ENCODE peak calls at places on chromosomes 13 and 19, in six cellular contexts. Y is mesendoderm, B is neuronal stem cell, W is IMR-90, H is H9, P is H1. S is an unnamed sample.

GRCh38 chr19:9885077-9885552 is 50.0 kb downstream of the PIN1 start:
- DNase-seq in P (no peak), B (no peak), W (peak; percentile 23), Y (peak; percentile 40), H (no peak), S (peak; percentile 10)

GRCh38 chr19:9936151-9937000 is at the start of gene OLFM2:
- DNase-seq in H (peak; percentile 89), P (no peak), B (peak; percentile 63), Y (peak; percentile 53), W (no peak), S (no peak)

GRCh38 chr13:74556002-74556551 is 421.9 kb upstream of the KLF12 start:
- DNase-seq in H (no peak), B (no peak), Y (no peak), P (no peak), W (no peak), S (no peak)

GRCh38 chr19:55377356-55378131 is 918 bp downstream of the TMEM190 start:
- DNase-seq in H (peak; percentile 68), B (no peak), Y (no peak), W (no peak), P (no peak), S (no peak)

GRCh38 chr13:26784704-26785639 is 24.4 kb upstream of the GPR12 start:
- DNase-seq in B (no peak), P (no peak), W (no peak), H (peak; percentile 62), Y (peak; percentile 16), S (no peak)

GRCh38 chr19:45613926-45614725 is 12.1 kb upstream of the GPR4 start:
- DNase-seq in H (no peak), B (no peak), Y (no peak), P (no peak), W (peak; percentile 93), S (peak; percentile 96)

GRCh38 chr13:24038846-24039330 is 121.6 kb upstream of the SPATA13 start:
- DNase-seq in P (no peak), H (no peak), B (no peak), W (peak; percentile 74), Y (no peak), S (peak; percentile 80)

GRCh38 chr19:38145627-38146026 is 78.4 kb downstream of the DPF1 start:
- DNase-seq in W (no peak), P (no peak), H (no peak), Y (no peak), B (no peak), S (no peak)

GRCh38 chr13:98564204-98564603 is 12.7 kb downstream of the STK24 start:
- DNase-seq in B (no peak), P (no peak), W (no peak), Y (no peak), H (no peak), S (no peak)

GRCh38 chr13:24124789-24125476 is 35.6 kb upstream of the SPATA13 start:
- DNase-seq in H (no peak), B (no peak), W (peak; percentile 28), P (no peak), Y (no peak), S (no peak)

GRCh38 chr13:103275708-103276107 is 209.5 kb upstream of the SLC10A2 start:
- DNase-seq in Y (no peak), B (no peak), W (no peak), P (no peak), H (no peak), S (no peak)

GRCh38 chr19:39412100-39412866 is at the start of gene PLEKHG2:
- DNase-seq in P (peak; percentile 99), W (peak; percentile 100), H (peak; percentile 99), B (peak; percentile 100), Y (peak; percentile 100), S (peak; percentile 100)

GRCh38 chr13:105445793-105446192 is 1089.7 kb downstream of the EFNB2 start:
- DNase-seq in H (no peak), W (peak; percentile 11), B (no peak), P (no peak), Y (no peak), S (peak; percentile 32)

GRCh38 chr13:74883834-74884233 is 598.1 kb downstream of the TBC1D4 start:
- DNase-seq in B (no peak), H (no peak), Y (peak; percentile 8), P (no peak), W (peak; percentile 16), S (no peak)

GRCh38 chr13:36282818-36283432 is 14.7 kb downstream of the CCDC169 start:
- DNase-seq in B (peak; percentile 12), H (no peak), Y (peak; percentile 45), W (peak; percentile 57), P (no peak), S (peak; percentile 50)

GRCh38 chr13:85709721-85710120 is 89.5 kb downstream of the SLITRK6 start:
- DNase-seq in B (no peak), P (no peak), Y (no peak), H (no peak), W (no peak), S (no peak)

GRCh38 chr19:30113182-30113581 is 171.1 kb downstream of the URI1 start:
- DNase-seq in W (no peak), Y (no peak), P (no peak), B (no peak), H (no peak), S (no peak)

GRCh38 chr13:95858286-95859075 is 181.5 kb downstream of the DNAJC3 start:
- DNase-seq in W (peak; percentile 55), B (no peak), Y (peak; percentile 12), P (no peak), H (no peak), S (no peak)

GRCh38 chr13:110885516-110885915 is 29.4 kb downstream of the ANKRD10 start:
- DNase-seq in B (no peak), H (no peak), W (no peak), Y (no peak), P (no peak), S (no peak)

GRCh38 chr13:32811297-32811800 is 204.9 kb upstream of the KL start:
- DNase-seq in H (no peak), W (no peak), B (no peak), P (no peak), Y (no peak), S (peak; percentile 41)

GRCh38 chr19:10603084-10603872 is 16.2 kb upstream of the AP1M2 start:
- DNase-seq in H (peak; percentile 43), W (no peak), Y (peak; percentile 83), P (no peak), B (no peak), S (peak; percentile 17)

GRCh38 chr13:73893833-73894232 is 240.4 kb downstream of the KLF12 start:
- DNase-seq in P (no peak), B (no peak), W (no peak), H (no peak), Y (peak; percentile 29), S (no peak)

GRCh38 chr13:113545455-113545930 is 39.1 kb upstream of the TFDP1 start:
- DNase-seq in P (no peak), Y (peak; percentile 68), H (peak; percentile 24), B (no peak), W (peak; percentile 47), S (peak; percentile 17)

GRCh38 chr13:84873951-84874350 is 925.3 kb downstream of the SLITRK6 start:
- DNase-seq in Y (no peak), H (no peak), P (no peak), W (no peak), B (no peak), S (no peak)

GRCh38 chr13:110271313-110271712 is 35.6 kb downstream of the COL4A1 start:
- DNase-seq in H (no peak), P (no peak), B (no peak), W (no peak), Y (no peak), S (no peak)

GRCh38 chr19:34265221-34265650 is 10.9 kb downstream of the GARRE1 start:
- DNase-seq in P (no peak), Y (peak; percentile 45), H (peak; percentile 73), W (no peak), B (no peak), S (no peak)

GRCh38 chr13:111005808-111006494 is 91.1 kb upstream of the ANKRD10 start:
- DNase-seq in Y (no peak), B (no peak), W (peak; percentile 43), H (no peak), P (no peak), S (no peak)

GRCh38 chr13:48853381-48854102 is 122.2 kb upstream of the FNDC3A start:
- DNase-seq in B (no peak), W (peak; percentile 67), P (no peak), H (no peak), Y (no peak), S (peak; percentile 71)

DNA sequence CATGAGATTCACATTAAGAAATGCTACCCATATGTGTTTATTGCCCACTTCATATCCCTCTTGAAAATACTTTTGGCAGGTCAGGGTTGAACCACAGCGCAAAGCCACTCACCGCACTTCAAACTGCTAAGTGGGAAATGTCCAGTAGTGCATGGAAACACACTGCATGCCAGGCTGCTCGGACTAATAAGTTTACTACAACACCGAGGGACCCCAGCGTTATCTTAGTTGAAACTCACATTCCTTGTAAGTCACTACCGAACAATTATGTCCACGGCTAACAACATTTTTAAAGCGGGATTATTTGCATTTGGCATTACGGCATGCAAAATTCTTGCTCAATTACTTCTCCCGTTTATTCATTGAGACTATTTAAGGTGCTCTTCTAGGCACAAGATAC is 4.0 kb downstream of the BRD4 start:
- DNase-seq in P (no peak), B (no peak), W (no peak), H (no peak), Y (no peak), S (peak; percentile 55)
- H2BK15ac ChIP-seq in P (no peak overlapping the region), B (no peak overlapping the region), W (no peak overlapping the region), H (no peak overlapping the region), Y (no peak overlapping the region), S (no peak overlapping the region)

DNA sequence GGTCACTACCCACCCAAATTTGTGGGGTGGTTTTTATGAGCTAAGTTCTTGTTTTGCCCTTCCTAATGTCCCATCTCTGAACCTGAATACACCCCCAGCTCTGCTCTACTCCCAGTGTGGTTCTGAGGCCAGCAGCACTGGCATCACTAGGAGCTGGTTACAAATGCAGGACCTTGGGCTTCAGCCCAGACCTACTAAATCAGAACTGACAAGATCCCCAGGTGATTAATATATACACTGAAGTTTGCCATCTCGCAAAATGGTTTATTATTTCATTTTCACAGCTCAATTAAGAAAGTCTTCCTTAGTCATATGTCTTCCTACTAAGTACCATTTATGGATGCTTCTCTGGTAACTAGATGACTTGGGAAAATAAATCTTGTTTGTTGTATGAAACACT is 67.8 kb downstream of the FOXO1 start:
- DNase-seq in P (no peak), H (no peak), Y (no peak), B (no peak), W (no peak), S (no peak)
- H3K4me2 ChIP-seq in P (no peak overlapping the region), H (no peak overlapping the region), Y (no peak overlapping the region), B (no peak overlapping the region), W (no peak overlapping the region), S (no peak overlapping the region)

GRCh38 chr19:53196777-53197396 is 3.7 kb upstream of the ZNF665 start:
- DNase-seq in B (peak; percentile 89), H (peak; percentile 97), P (peak; percentile 84), W (peak; percentile 86), Y (peak; percentile 94), S (peak; percentile 86)
- H2BK15ac ChIP-seq in B (no peak overlapping the region), H (no peak overlapping the region), P (no peak overlapping the region), W (no peak overlapping the region), Y (no peak overlapping the region), S (peak overlapping the region; percentile 41)

DNA sequence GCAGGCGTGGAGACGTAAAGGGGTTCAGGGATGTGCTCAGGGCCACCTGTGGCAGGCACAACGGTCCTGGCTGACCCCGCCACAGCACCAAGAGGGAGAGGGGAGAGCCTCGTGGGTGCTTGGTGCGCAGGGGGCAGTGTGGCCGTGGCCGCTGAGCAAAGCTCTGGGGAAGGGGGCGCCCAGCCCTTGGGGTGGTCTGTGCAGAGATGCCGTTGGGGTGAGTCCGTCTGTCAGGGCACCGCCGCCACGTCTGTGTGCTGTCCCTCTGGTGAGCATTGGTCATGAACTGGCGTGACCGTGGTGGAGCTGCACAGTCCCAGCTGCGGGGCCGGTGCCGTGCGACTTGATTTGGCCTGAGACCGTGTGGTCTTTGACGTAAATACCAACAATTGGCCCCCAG is 15.3 kb downstream of the GNA11 start:
- DNase-seq in W (no peak), P (no peak), H (no peak), B (no peak), Y (no peak), S (no peak)
- H3K4me2 ChIP-seq in W (no peak overlapping the region), P (no peak overlapping the region), H (no peak overlapping the region), B (no peak overlapping the region), Y (no peak overlapping the region), S (no peak overlapping the region)

S was measured in mesenchymal stem cell.